ENCODE peak calls at places on chromosomes 16 and 17, in five cellular contexts. One of them, this sample, is unnamed.

GRCh38 chr17:8922923-8923322 is 42.6 kb downstream of the PIK3R5 start:
- DNase-seq in AG20443: no peak
- DNase-seq in H7: no peak
- DNase-seq in NCI-H1105 treated with DMSO at 0.1 percent for 48 hours: no peak
- DNase-seq in AG04449: no peak
- DNase-seq in this sample: no peak

GRCh38 chr16:59148756-59149155 is 414.6 kb upstream of the GOT2 start:
- DNase-seq in NCI-H1105 treated with DMSO at 0.1 percent for 48 hours: no peak
- DNase-seq in H7: no peak
- DNase-seq in AG20443: peak
- DNase-seq in AG04449: peak
- DNase-seq in this sample: no peak

GRCh38 chr16:4052801-4053662 is 63.2 kb downstream of the ADCY9 start:
- DNase-seq in AG04449: no peak
- DNase-seq in H7: no peak
- DNase-seq in NCI-H1105 treated with DMSO at 0.1 percent for 48 hours: peak
- DNase-seq in AG20443: peak
- DNase-seq in this sample: no peak

GRCh38 chr16:17238285-17239028 is 232.3 kb downstream of the XYLT1 start:
- DNase-seq in AG04449: no peak
- DNase-seq in AG20443: peak
- DNase-seq in H7: no peak
- DNase-seq in NCI-H1105 treated with DMSO at 0.1 percent for 48 hours: no peak
- DNase-seq in this sample: no peak

GRCh38 chr17:77354721-77355455 is 214.1 kb downstream of the SEC14L1 start:
- DNase-seq in AG20443: peak
- DNase-seq in H7: peak
- DNase-seq in AG04449: peak
- DNase-seq in NCI-H1105 treated with DMSO at 0.1 percent for 48 hours: no peak
- DNase-seq in this sample: no peak

GRCh38 chr16:67391424-67392300 is 1.6 kb downstream of the TPPP3 start:
- DNase-seq in AG04449: no peak
- DNase-seq in H7: peak
- DNase-seq in NCI-H1105 treated with DMSO at 0.1 percent for 48 hours: peak
- DNase-seq in AG20443: peak
- DNase-seq in this sample: no peak

GRCh38 chr16:56451753-56452689 is 667 bp downstream of the OGFOD1 start:
- DNase-seq in AG20443: peak
- DNase-seq in AG04449: no peak
- DNase-seq in H7: peak
- DNase-seq in NCI-H1105 treated with DMSO at 0.1 percent for 48 hours: peak
- DNase-seq in this sample: peak

GRCh38 chr16:30030841-30031413 is at the start of gene TLCD3B:
- DNase-seq in AG04449: no peak
- DNase-seq in H7: peak
- DNase-seq in AG20443: peak
- DNase-seq in NCI-H1105 treated with DMSO at 0.1 percent for 48 hours: peak
- DNase-seq in this sample: no peak

GRCh38 chr17:1709971-1710806 is at the start of gene TLCD2:
- DNase-seq in AG04449: no peak
- DNase-seq in H7: peak
- DNase-seq in NCI-H1105 treated with DMSO at 0.1 percent for 48 hours: no peak
- DNase-seq in AG20443: peak
- DNase-seq in this sample: no peak

GRCh38 chr17:41538565-41538991 is 10.5 kb upstream of the KRT19 start:
- DNase-seq in NCI-H1105 treated with DMSO at 0.1 percent for 48 hours: no peak
- DNase-seq in H7: peak
- DNase-seq in AG04449: no peak
- DNase-seq in AG20443: peak
- DNase-seq in this sample: no peak

GRCh38 chr17:68981288-68981687 is 26.1 kb upstream of the ABCA8 start:
- DNase-seq in AG20443: peak
- DNase-seq in AG04449: no peak
- DNase-seq in NCI-H1105 treated with DMSO at 0.1 percent for 48 hours: no peak
- DNase-seq in H7: no peak
- DNase-seq in this sample: peak

GRCh38 chr17:39564201-39564828 is 43.4 kb downstream of the NEUROD2 start:
- DNase-seq in AG20443: no peak
- DNase-seq in AG04449: no peak
- DNase-seq in H7: peak
- DNase-seq in NCI-H1105 treated with DMSO at 0.1 percent for 48 hours: peak
- DNase-seq in this sample: no peak

GRCh38 chr17:74778960-74779359 is 2.8 kb upstream of the NAT9 start:
- DNase-seq in AG04449: no peak
- DNase-seq in NCI-H1105 treated with DMSO at 0.1 percent for 48 hours: no peak
- DNase-seq in H7: no peak
- DNase-seq in AG20443: no peak
- DNase-seq in this sample: no peak

GRCh38 chr17:50841949-50842354 is 6.6 kb downstream of the WFIKKN2 start:
- DNase-seq in AG20443: peak
- DNase-seq in AG04449: no peak
- DNase-seq in H7: peak
- DNase-seq in NCI-H1105 treated with DMSO at 0.1 percent for 48 hours: peak
- DNase-seq in this sample: no peak

GRCh38 chr16:68206224-68206623 is 29.7 kb downstream of the ESRP2 start:
- DNase-seq in AG04449: no peak
- DNase-seq in NCI-H1105 treated with DMSO at 0.1 percent for 48 hours: no peak
- DNase-seq in H7: no peak
- DNase-seq in AG20443: no peak
- DNase-seq in this sample: no peak

GRCh38 chr17:7558544-7559306 is at the start of gene TNFSF13:
- DNase-seq in AG20443: peak
- DNase-seq in NCI-H1105 treated with DMSO at 0.1 percent for 48 hours: peak
- DNase-seq in AG04449: no peak
- DNase-seq in H7: no peak
- DNase-seq in this sample: no peak

GRCh38 chr17:39229274-39229913 is 3.6 kb upstream of the STAC2 start:
- DNase-seq in NCI-H1105 treated with DMSO at 0.1 percent for 48 hours: no peak
- DNase-seq in AG20443: peak
- DNase-seq in H7: peak
- DNase-seq in AG04449: no peak
- DNase-seq in this sample: no peak

GRCh38 chr17:80364091-80364691 is 50.8 kb upstream of the ENDOV start:
- DNase-seq in NCI-H1105 treated with DMSO at 0.1 percent for 48 hours: no peak
- DNase-seq in H7: peak
- DNase-seq in AG04449: no peak
- DNase-seq in AG20443: peak
- DNase-seq in this sample: no peak

GRCh38 chr17:81908793-81909192 is 2.4 kb downstream of the PCYT2 start:
- DNase-seq in AG04449: no peak
- DNase-seq in H7: no peak
- DNase-seq in AG20443: no peak
- DNase-seq in NCI-H1105 treated with DMSO at 0.1 percent for 48 hours: no peak
- DNase-seq in this sample: no peak

GRCh38 chr16:81752225-81752875 is 26.7 kb upstream of the PLCG2 start:
- DNase-seq in AG20443: peak
- DNase-seq in NCI-H1105 treated with DMSO at 0.1 percent for 48 hours: no peak
- DNase-seq in AG04449: no peak
- DNase-seq in H7: peak
- DNase-seq in this sample: no peak

GRCh38 chr17:8151641-8152111 is 528 bp downstream of the PER1 start:
- DNase-seq in NCI-H1105 treated with DMSO at 0.1 percent for 48 hours: peak
- DNase-seq in AG20443: peak
- DNase-seq in H7: no peak
- DNase-seq in AG04449: no peak
- DNase-seq in this sample: no peak

GRCh38 chr16:67236551-67237395 is 9.8 kb downstream of the TMEM208 start:
- DNase-seq in AG04449: no peak
- DNase-seq in AG20443: peak
- DNase-seq in H7: peak
- DNase-seq in NCI-H1105 treated with DMSO at 0.1 percent for 48 hours: no peak
- DNase-seq in this sample: no peak

GRCh38 chr17:40329981-40330794 is 21.2 kb downstream of the RARA start:
- DNase-seq in H7: no peak
- DNase-seq in NCI-H1105 treated with DMSO at 0.1 percent for 48 hours: peak
- DNase-seq in AG20443: no peak
- DNase-seq in AG04449: no peak
- DNase-seq in this sample: no peak

GRCh38 chr17:66549731-66550207 is 247.4 kb downstream of the PRKCA start:
- DNase-seq in H7: peak
- DNase-seq in AG04449: peak
- DNase-seq in AG20443: peak
- DNase-seq in NCI-H1105 treated with DMSO at 0.1 percent for 48 hours: no peak
- DNase-seq in this sample: peak

GRCh38 chr16:25689137-25689836 is 2.5 kb upstream of the HS3ST4 start:
- DNase-seq in H7: no peak
- DNase-seq in NCI-H1105 treated with DMSO at 0.1 percent for 48 hours: no peak
- DNase-seq in AG20443: no peak
- DNase-seq in AG04449: no peak
- DNase-seq in this sample: no peak

GRCh38 chr17:82297280-82297803 is 20.1 kb downstream of the CD7 start:
- DNase-seq in H7: peak
- DNase-seq in NCI-H1105 treated with DMSO at 0.1 percent for 48 hours: no peak
- DNase-seq in AG04449: no peak
- DNase-seq in AG20443: peak
- DNase-seq in this sample: no peak

GRCh38 chr16:66493490-66494401 is 56.2 kb downstream of the TK2 start:
- DNase-seq in AG20443: no peak
- DNase-seq in H7: no peak
- DNase-seq in NCI-H1105 treated with DMSO at 0.1 percent for 48 hours: no peak
- DNase-seq in AG04449: no peak
- DNase-seq in this sample: no peak

GRCh38 chr16:14448874-14449273 is 181.2 kb downstream of the PARN start:
- DNase-seq in AG20443: no peak
- DNase-seq in NCI-H1105 treated with DMSO at 0.1 percent for 48 hours: no peak
- DNase-seq in AG04449: no peak
- DNase-seq in H7: no peak
- DNase-seq in this sample: no peak

This sample was measured in HS-27A.